ENCODE peak calls at places on chromosomes 16 and 17, in eight cellular contexts. J is foreskin fibroblast, K is AG09309, R is upper lobe of right lung, T is GM23338, G is heart left ventricle, H is fibroblast of villous mesenchyme, Q is cardiac fibroblast. V is an unnamed sample.

GRCh38 chr17:11701906-11702305 is 103.6 kb downstream of the DNAH9 start:
- DNase-seq in H (no peak), T (no peak), G (no peak), K (no peak), J (no peak), Q (no peak), R (no peak), V (no peak)

GRCh38 chr17:44758414-44759095 is at the start of gene ADAM11:
- DNase-seq in R (peak), H (no peak), T (peak), J (no peak), Q (no peak), K (no peak), G (no peak), V (no peak)

GRCh38 chr17:1612400-1612799 is 16.2 kb downstream of the SLC43A2 start:
- DNase-seq in T (no peak), R (no peak), J (no peak), K (no peak), G (no peak), Q (no peak), H (no peak), V (no peak)

GRCh38 chr17:75514299-75515228 is 773 bp downstream of the CASKIN2 start:
- DNase-seq in G (peak), K (no peak), R (peak), H (peak), T (peak), J (no peak), Q (no peak), V (peak)

GRCh38 chr16:10738231-10739077 is 5.2 kb upstream of the NUBP1 start:
- DNase-seq in Q (peak), T (peak), K (peak), H (peak), J (peak), R (no peak), G (peak), V (peak)

GRCh38 chr16:88076211-88076931 is 125.1 kb downstream of the BANP start:
- DNase-seq in T (peak), K (no peak), G (no peak), J (no peak), R (no peak), Q (no peak), H (no peak), V (no peak)

GRCh38 chr16:78770353-78771091 is 671.1 kb downstream of the WWOX start:
- DNase-seq in G (peak), R (peak), J (no peak), T (peak), Q (no peak), H (peak), K (no peak), V (peak)

GRCh38 chr17:38789185-38789584 is 10.2 kb downstream of the PIP4K2B start:
- DNase-seq in H (peak), G (no peak), T (peak), R (no peak), J (peak), K (no peak), Q (no peak), V (no peak)

GRCh38 chr16:16071631-16072244 is 122.3 kb downstream of the ABCC1 start:
- DNase-seq in H (peak), G (peak), J (no peak), K (no peak), T (no peak), Q (no peak), R (no peak), V (no peak)

GRCh38 chr17:72608436-72608835 is 484.1 kb downstream of the SLC39A11 start:
- DNase-seq in K (no peak), R (no peak), J (no peak), T (no peak), H (no peak), G (no peak), Q (no peak), V (no peak)

GRCh38 chr16:490768-491167 is 36.7 kb upstream of the CAPN15 start:
- DNase-seq in K (no peak), Q (no peak), R (no peak), G (no peak), J (no peak), H (no peak), T (no peak), V (no peak)

GRCh38 chr16:74030000-74030399 is 266.6 kb upstream of the PSMD7 start:
- DNase-seq in K (no peak), R (peak), T (no peak), J (no peak), G (no peak), H (no peak), Q (no peak), V (no peak)

GRCh38 chr17:50211249-50212120 is 10.1 kb upstream of the COL1A1 start:
- DNase-seq in T (no peak), R (no peak), J (no peak), G (no peak), K (no peak), H (peak), Q (peak), V (peak)

GRCh38 chr17:60231234-60231633 is 81.5 kb downstream of the CA4 start:
- DNase-seq in Q (peak), R (no peak), H (peak), T (peak), K (no peak), G (no peak), J (peak), V (peak)
- TF ChIP-seq CTCF in Q (peak), R (peak), H (peak), T (peak), K (peak), G (peak), J (peak), V (peak)

DNA sequence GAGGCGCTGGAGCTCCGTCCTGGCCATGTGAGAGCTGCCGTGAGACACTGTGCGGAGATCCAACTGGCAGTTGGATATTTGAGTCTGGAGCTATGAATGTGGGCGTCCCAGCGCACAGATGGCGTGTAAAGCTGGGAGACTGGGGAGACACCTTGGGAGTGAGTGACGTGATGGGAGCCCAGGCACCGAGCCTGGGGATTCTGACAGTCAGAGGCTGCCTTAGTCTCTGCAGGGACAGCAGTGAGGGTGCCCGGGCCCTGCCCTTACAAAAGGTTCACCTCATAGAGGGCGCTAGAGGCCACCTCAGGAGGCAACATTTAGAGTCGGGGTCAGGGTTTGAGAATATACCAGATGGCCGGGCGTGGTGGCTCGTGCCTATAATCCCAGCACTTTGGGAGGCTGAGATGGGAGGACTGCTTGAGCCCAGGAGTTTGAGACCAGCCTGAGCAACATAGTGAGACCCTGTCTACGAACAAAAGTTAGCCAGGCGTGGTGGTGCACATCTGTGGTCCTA is 194.1 kb upstream of the GSE1 start:
- DNase-seq in K (no peak), Q (no peak), H (no peak), T (no peak), G (peak), J (no peak), R (peak), V (no peak)
- TF ChIP-seq CTCF in K (no peak), Q (no peak), H (no peak), T (peak), G (no peak), J (no peak), R (no peak), V (no peak)

GRCh38 chr16:62067182-62067581 is 30.9 kb upstream of the CDH8 start:
- DNase-seq in T (no peak), G (no peak), Q (no peak), H (no peak), R (no peak), J (no peak), K (no peak), V (no peak)

GRCh38 chr16:62067981-62068380 is 31.7 kb upstream of the CDH8 start:
- DNase-seq in R (no peak), T (no peak), H (no peak), K (no peak), J (no peak), G (no peak), Q (no peak), V (no peak)

GRCh38 chr16:62066747-62067146 is 30.5 kb upstream of the CDH8 start:
- DNase-seq in G (no peak), T (no peak), K (no peak), H (no peak), J (no peak), R (no peak), Q (no peak), V (no peak)

GRCh38 chr16:62064173-62064572 is 27.9 kb upstream of the CDH8 start:
- DNase-seq in J (no peak), K (no peak), Q (no peak), R (no peak), H (no peak), T (no peak), G (no peak), V (no peak)

DNA sequence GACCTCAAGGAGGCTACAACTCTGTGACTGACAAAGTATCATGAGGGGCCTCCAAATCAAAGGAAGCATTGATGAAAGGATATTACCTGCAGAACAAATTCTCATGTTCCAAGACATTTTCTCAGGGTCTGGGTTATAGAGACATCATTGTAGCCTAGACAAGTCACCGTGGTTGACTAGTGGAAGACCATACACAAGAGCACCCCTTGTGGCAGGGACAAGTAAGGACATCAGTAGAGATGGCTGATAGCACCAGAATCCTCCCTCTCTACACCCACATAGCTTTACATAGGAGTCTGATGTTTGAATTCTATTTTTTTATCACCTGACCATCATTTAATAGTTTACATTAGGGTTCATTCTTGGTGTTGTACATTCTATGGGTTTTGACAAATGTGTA is 32.5 kb upstream of the CDH8 start:
- DNase-seq in R (no peak), K (no peak), G (no peak), T (peak), J (no peak), H (no peak), Q (peak), V (peak)
- TF ChIP-seq CTCF in R (no peak), K (no peak), G (no peak), T (peak), J (no peak), H (no peak), Q (peak), V (no peak)

GRCh38 chr17:33175565-33175964 is 117.5 kb downstream of the ASIC2 start:
- DNase-seq in H (no peak), Q (no peak), K (no peak), G (no peak), J (no peak), T (peak), R (no peak), V (no peak)
- TF ChIP-seq CTCF in H (no peak), Q (no peak), K (no peak), G (no peak), J (no peak), T (no peak), R (no peak), V (no peak)

DNA sequence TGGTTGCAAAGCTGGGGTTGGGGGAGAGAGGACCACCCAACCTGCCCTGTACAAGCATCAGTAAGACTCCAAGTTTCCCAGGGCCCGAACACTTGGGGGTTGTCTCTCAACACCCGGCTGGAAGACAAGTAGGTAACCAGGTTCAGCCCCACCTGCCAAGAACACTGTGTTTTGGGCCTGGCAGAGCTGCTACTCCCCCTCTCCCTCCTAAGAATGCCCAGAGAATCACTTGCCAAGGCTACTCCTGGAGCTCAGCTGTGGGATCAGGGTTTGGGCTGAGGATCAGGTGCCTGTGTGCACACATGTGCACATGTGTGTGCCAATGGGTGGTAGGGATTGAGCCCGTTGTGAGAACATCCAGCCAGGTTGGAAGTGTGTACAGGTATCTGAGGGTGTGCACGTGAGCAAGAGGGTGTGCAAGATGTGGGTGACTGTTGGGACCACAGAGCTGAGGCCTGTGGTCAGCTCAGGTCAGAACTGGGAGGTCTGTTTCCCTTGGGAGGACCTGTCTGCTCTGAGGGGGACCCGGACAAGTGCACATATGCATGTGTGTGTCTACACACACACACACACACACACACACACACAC is 2.3 kb downstream of the HSD11B2 start:
- DNase-seq in K (no peak), H (no peak), J (no peak), R (no peak), G (no peak), Q (no peak), T (no peak), V (no peak)
- TF ChIP-seq CTCF in K (no peak), H (no peak), J (no peak), R (no peak), G (no peak), Q (no peak), T (no peak), V (no peak)

DNA sequence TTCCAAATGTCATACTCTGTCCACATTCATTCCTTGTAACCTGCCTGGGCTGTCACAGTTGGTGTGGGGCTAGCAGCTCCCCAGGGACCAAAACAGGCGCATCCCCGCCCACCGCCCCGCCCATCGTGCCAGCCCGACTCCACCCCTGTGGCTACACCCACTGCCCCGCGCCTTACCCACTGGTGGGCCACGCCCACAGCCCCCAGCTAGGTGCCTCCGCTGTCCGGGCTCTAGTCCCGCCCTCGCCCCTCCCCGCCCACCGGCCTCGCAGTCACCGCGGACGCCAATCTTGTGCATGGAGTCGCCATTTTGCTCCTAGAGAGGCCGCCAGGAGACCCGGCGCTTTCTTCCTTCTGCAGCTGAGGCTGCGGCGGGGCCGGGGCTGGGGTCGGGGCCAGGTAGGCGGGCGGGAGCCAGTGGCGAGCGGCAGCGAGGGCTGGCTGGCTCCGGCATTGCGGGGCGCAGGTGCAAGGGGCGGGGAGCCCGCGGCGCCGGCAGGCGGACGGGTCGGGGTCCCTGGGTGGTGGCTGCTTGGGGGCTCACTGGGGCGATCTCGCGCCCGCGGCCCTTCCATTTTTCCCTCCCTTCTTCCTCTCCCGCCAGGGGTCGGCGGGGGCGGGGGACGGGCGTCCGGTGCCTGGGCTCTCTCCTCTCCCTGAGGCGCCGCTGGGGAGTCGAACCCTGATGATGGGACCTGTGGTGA is at the start of gene PRPSAP2:
- DNase-seq in H (peak), R (peak), T (peak), J (peak), K (peak), Q (peak), G (peak), V (peak)
- TF ChIP-seq CTCF in H (no peak), R (no peak), T (no peak), J (no peak), K (no peak), Q (no peak), G (no peak), V (no peak)

DNA sequence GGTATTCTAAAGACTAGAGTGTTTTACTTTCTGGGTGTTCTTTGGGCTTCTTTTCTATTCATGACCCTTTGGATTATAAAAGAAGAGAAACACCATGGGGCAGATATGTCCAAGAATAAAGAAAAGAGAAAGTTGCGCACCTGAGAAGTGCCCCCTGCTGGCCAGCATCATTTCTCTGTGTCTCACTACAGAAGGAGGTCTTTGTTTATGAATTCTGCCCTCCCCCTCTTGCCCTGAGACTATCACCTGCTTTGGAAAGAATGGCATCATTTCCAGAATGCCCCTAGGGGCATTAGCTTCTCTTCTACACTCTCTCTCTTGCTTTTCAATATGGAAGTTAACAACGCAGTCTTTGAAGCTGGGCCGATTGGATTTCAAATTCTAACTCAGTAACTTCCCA is 45.0 kb downstream of the CDH13 start:
- DNase-seq in T (peak), J (no peak), K (no peak), G (no peak), H (no peak), R (no peak), Q (peak), V (peak)
- TF ChIP-seq CTCF in T (peak), J (peak), K (peak), G (no peak), H (peak), R (peak), Q (peak), V (peak)

GRCh38 chr16:56270828-56271227 is 79.5 kb downstream of the GNAO1 start:
- DNase-seq in H (no peak), G (no peak), T (no peak), J (no peak), R (no peak), K (no peak), Q (no peak), V (no peak)

GRCh38 chr16:56268799-56269198 is 77.5 kb downstream of the GNAO1 start:
- DNase-seq in T (no peak), Q (no peak), J (no peak), R (peak), K (no peak), G (no peak), H (no peak), V (no peak)

GRCh38 chr16:56267888-56268287 is 76.6 kb downstream of the GNAO1 start:
- DNase-seq in J (no peak), Q (no peak), H (no peak), G (no peak), K (no peak), T (no peak), R (no peak), V (no peak)

GRCh38 chr16:56269276-56269675 is 78.0 kb downstream of the GNAO1 start:
- DNase-seq in Q (no peak), J (no peak), H (no peak), R (peak), T (no peak), K (no peak), G (no peak), V (no peak)

DNA sequence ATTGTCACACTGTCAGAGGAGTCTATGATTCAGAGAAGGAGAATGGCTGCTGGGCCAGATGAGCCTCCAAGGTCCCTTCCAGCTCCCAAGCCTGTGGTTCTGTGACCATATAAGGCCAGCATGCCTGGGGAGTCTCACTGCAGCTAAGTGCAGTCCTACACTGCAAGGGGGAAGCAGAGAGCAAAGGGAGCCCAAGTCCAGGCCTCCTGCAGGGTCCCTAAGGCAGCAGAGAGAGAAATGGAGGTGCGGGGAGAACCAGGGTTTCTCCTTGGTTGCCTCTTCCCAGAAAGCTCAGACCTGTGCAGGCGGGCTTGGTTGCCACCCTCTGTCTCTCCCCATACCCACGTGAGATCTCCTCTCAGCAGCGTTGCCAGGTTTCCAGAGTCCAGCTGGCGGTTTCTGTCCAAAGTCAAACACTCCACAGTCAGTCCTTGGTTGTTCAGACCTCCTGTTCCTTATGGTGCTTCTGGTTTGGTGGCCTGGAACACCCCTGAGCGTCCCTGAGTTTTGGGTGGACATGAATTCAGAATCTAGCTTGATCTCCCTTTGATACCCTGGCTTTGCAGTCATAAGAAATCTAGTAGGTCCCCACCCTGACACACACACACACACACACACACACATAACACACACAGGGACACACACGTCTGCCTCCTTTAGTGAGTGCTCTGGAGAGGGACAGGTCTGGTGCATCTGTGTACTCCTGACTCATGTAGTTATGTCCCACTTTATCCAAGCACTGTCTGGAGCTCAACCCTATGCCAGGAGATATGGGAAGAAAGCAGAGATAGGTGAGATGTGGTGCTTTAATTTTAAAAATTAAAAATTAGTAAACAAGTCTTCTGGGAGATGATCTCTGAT is 78.8 kb downstream of the GNAO1 start:
- DNase-seq in R (peak), Q (peak), J (no peak), G (peak), T (peak), K (peak), H (peak), V (no peak)
- TF ChIP-seq CTCF in R (no peak), Q (peak), J (peak), G (no peak), T (peak), K (peak), H (peak), V (no peak)

GRCh38 chr17:13306310-13306962 is 288.6 kb upstream of the ELAC2 start:
- DNase-seq in H (peak), J (peak), R (no peak), K (peak), Q (peak), G (no peak), T (peak), V (peak)
- TF ChIP-seq CTCF in H (peak), J (peak), R (peak), K (peak), Q (peak), G (peak), T (peak), V (peak)